ENCODE peak calls at places on chromosomes 1 and 21, in seven cellular contexts. One of them, this sample, is unnamed.
A peak's percentile ranks its signal among the peaks of the same experiment; 100 is the strongest.

GRCh38 chr1:28129150-28129549 is 40.7 kb upstream of the EYA3 start:
- DNase-seq in aorta: no peak
- DNase-seq in heart left ventricle: no peak
- DNase-seq in A549: peak; percentile 55
- DNase-seq in neuronal stem cell: no peak
- DNase-seq in left ventricle myocardium inferior: no peak
- DNase-seq in neural progenitor cell: no peak
- DNase-seq in this sample: no peak

GRCh38 chr1:26705788-26706237 is 10.0 kb downstream of the ARID1A start:
- DNase-seq in left ventricle myocardium inferior: no peak
- DNase-seq in neural progenitor cell: no peak
- DNase-seq in heart left ventricle: no peak
- DNase-seq in neuronal stem cell: no peak
- DNase-seq in A549: peak; percentile 90
- DNase-seq in aorta: no peak
- DNase-seq in this sample: no peak

GRCh38 chr1:194104247-194104844 is 917.9 kb upstream of the B3GALT2 start:
- DNase-seq in neuronal stem cell: no peak
- DNase-seq in heart left ventricle: peak; percentile 9
- DNase-seq in left ventricle myocardium inferior: no peak
- DNase-seq in A549: no peak
- DNase-seq in neural progenitor cell: no peak
- DNase-seq in aorta: peak; percentile 21
- DNase-seq in this sample: no peak

GRCh38 chr21:36028127-36029069 is 31.9 kb downstream of the SETD4 start:
- DNase-seq in left ventricle myocardium inferior: peak; percentile 65
- DNase-seq in heart left ventricle: peak; percentile 78
- DNase-seq in A549: peak; percentile 67
- DNase-seq in aorta: peak; percentile 85
- DNase-seq in neural progenitor cell: peak; percentile 79
- DNase-seq in neuronal stem cell: peak; percentile 81
- DNase-seq in this sample: peak; percentile 55

GRCh38 chr1:188615321-188615720 is 1786.6 kb downstream of the PLA2G4A start:
- DNase-seq in neural progenitor cell: no peak
- DNase-seq in left ventricle myocardium inferior: no peak
- DNase-seq in heart left ventricle: no peak
- DNase-seq in neuronal stem cell: no peak
- DNase-seq in A549: no peak
- DNase-seq in aorta: no peak
- DNase-seq in this sample: no peak

GRCh38 chr1:246267426-246267825 is 239.7 kb downstream of the SMYD3 start:
- DNase-seq in aorta: no peak
- DNase-seq in neural progenitor cell: no peak
- DNase-seq in A549: no peak
- DNase-seq in left ventricle myocardium inferior: no peak
- DNase-seq in heart left ventricle: no peak
- DNase-seq in neuronal stem cell: no peak
- DNase-seq in this sample: no peak

GRCh38 chr1:207072241-207072640 is 16.4 kb upstream of the C4BPB start:
- DNase-seq in neural progenitor cell: no peak
- DNase-seq in A549: no peak
- DNase-seq in heart left ventricle: no peak
- DNase-seq in aorta: no peak
- DNase-seq in neuronal stem cell: no peak
- DNase-seq in left ventricle myocardium inferior: no peak
- DNase-seq in this sample: no peak

GRCh38 chr1:213986925-213987250 is 885 bp upstream of the PROX1 start:
- DNase-seq in neural progenitor cell: no peak
- DNase-seq in heart left ventricle: no peak
- DNase-seq in aorta: no peak
- DNase-seq in A549: no peak
- DNase-seq in neuronal stem cell: no peak
- DNase-seq in left ventricle myocardium inferior: no peak
- DNase-seq in this sample: no peak

GRCh38 chr1:226980565-226981385 is 40.7 kb downstream of the COQ8A start:
- DNase-seq in A549: no peak
- DNase-seq in left ventricle myocardium inferior: peak; percentile 75
- DNase-seq in heart left ventricle: peak; percentile 85
- DNase-seq in neural progenitor cell: no peak
- DNase-seq in aorta: no peak
- DNase-seq in neuronal stem cell: no peak
- DNase-seq in this sample: no peak

GRCh38 chr1:1665815-1666251 is 7.0 kb upstream of the CDK11B start:
- DNase-seq in heart left ventricle: no peak
- DNase-seq in aorta: peak; percentile 79
- DNase-seq in A549: peak; percentile 14
- DNase-seq in left ventricle myocardium inferior: no peak
- DNase-seq in neuronal stem cell: peak; percentile 11
- DNase-seq in neural progenitor cell: peak; percentile 60
- DNase-seq in this sample: no peak

GRCh38 chr1:83996621-83997020 is 2.3 kb downstream of the TTLL7 start:
- DNase-seq in left ventricle myocardium inferior: no peak
- DNase-seq in A549: no peak
- DNase-seq in heart left ventricle: no peak
- DNase-seq in neuronal stem cell: no peak
- DNase-seq in aorta: no peak
- DNase-seq in neural progenitor cell: no peak
- DNase-seq in this sample: no peak

GRCh38 chr1:12059722-12060464 is 3.2 kb upstream of the TNFRSF8 start:
- DNase-seq in heart left ventricle: no peak
- DNase-seq in aorta: no peak
- DNase-seq in A549: no peak
- DNase-seq in left ventricle myocardium inferior: no peak
- DNase-seq in neural progenitor cell: no peak
- DNase-seq in neuronal stem cell: no peak
- DNase-seq in this sample: no peak

GRCh38 chr1:235703516-235703915 is 53.9 kb upstream of the GNG4 start:
- DNase-seq in neural progenitor cell: no peak
- DNase-seq in aorta: no peak
- DNase-seq in neuronal stem cell: no peak
- DNase-seq in left ventricle myocardium inferior: no peak
- DNase-seq in A549: peak; percentile 34
- DNase-seq in heart left ventricle: no peak
- DNase-seq in this sample: no peak

GRCh38 chr1:101520302-101520701 is 283.5 kb downstream of the S1PR1 start:
- DNase-seq in left ventricle myocardium inferior: no peak
- DNase-seq in neuronal stem cell: peak; percentile 44
- DNase-seq in neural progenitor cell: peak; percentile 77
- DNase-seq in heart left ventricle: no peak
- DNase-seq in A549: peak; percentile 22
- DNase-seq in aorta: no peak
- DNase-seq in this sample: peak; percentile 35

GRCh38 chr1:16077430-16078245 is 4.2 kb upstream of the FAM131C start:
- DNase-seq in neuronal stem cell: no peak
- DNase-seq in heart left ventricle: no peak
- DNase-seq in aorta: no peak
- DNase-seq in neural progenitor cell: peak; percentile 3
- DNase-seq in A549: no peak
- DNase-seq in left ventricle myocardium inferior: no peak
- DNase-seq in this sample: no peak

GRCh38 chr1:168504064-168504837 is 39.5 kb downstream of the XCL2 start:
- DNase-seq in left ventricle myocardium inferior: no peak
- DNase-seq in aorta: no peak
- DNase-seq in neural progenitor cell: no peak
- DNase-seq in A549: peak; percentile 42
- DNase-seq in neuronal stem cell: no peak
- DNase-seq in heart left ventricle: peak; percentile 64
- DNase-seq in this sample: no peak

GRCh38 chr1:27348861-27349783 is 7.3 kb downstream of the SYTL1 start:
- DNase-seq in neural progenitor cell: peak; percentile 84
- DNase-seq in left ventricle myocardium inferior: no peak
- DNase-seq in aorta: no peak
- DNase-seq in A549: peak; percentile 48
- DNase-seq in heart left ventricle: no peak
- DNase-seq in neuronal stem cell: peak; percentile 56
- DNase-seq in this sample: no peak

DNA sequence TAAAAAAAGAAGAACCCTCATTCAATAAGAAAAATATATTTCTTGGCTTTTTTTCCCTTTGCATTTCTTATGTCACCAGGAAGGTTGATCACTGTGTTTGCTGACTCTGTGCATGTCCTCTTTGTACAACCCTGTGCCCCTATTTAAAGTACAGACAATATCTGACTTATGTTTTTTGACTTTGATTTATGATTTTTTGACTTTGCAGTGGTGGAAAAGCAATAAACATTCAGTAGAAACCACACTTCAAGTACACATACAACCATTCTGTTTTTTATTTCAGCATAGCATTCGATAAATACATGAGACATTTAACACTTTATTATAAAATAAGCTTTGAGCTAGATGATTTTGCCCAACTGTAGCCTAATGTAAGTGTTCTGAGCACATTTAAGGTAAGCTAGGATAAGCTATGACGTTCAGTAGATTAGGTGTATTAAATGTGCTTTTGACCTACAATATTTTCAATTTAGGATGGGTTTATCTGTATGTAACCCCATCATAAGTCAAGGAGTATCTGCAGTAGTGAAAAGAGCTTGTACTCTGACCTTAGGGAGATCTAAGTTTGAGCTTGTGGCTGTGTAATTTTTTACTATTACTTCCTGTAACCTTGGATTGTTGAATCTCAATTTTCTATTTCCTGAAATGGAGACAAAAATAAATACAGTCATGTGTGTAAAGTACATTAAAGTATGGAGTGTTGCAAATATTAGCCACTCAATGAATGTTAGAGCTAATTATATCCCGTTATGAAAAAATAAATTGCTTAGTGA is 1.2 kb downstream of the RNASEL start:
- DNase-seq in A549: no peak
- DNase-seq in left ventricle myocardium inferior: no peak
- DNase-seq in neural progenitor cell: no peak
- DNase-seq in heart left ventricle: no peak
- DNase-seq in aorta: no peak
- DNase-seq in neuronal stem cell: no peak
- DNase-seq in this sample: no peak
- H3K4me3 ChIP-seq in A549: peak overlapping the region; percentile 46
- H3K4me3 ChIP-seq in left ventricle myocardium inferior: peak overlapping the region; percentile 79
- H3K4me3 ChIP-seq in neural progenitor cell: peak overlapping the region; percentile 47
- H3K4me3 ChIP-seq in heart left ventricle: peak overlapping the region; percentile 68
- H3K4me3 ChIP-seq in aorta: peak overlapping the region; percentile 86
- H3K4me3 ChIP-seq in neuronal stem cell: peak overlapping the region; percentile 58
- H3K4me3 ChIP-seq in this sample: no peak overlapping the region

GRCh38 chr21:42523941-42524340 is 10.3 kb downstream of the SLC37A1 start:
- DNase-seq in A549: no peak
- DNase-seq in aorta: no peak
- DNase-seq in left ventricle myocardium inferior: no peak
- DNase-seq in neuronal stem cell: no peak
- DNase-seq in neural progenitor cell: no peak
- DNase-seq in heart left ventricle: no peak
- DNase-seq in this sample: no peak

GRCh38 chr21:42525676-42526378 is 12.2 kb downstream of the SLC37A1 start:
- DNase-seq in neuronal stem cell: no peak
- DNase-seq in heart left ventricle: no peak
- DNase-seq in aorta: no peak
- DNase-seq in neural progenitor cell: no peak
- DNase-seq in A549: no peak
- DNase-seq in left ventricle myocardium inferior: no peak
- DNase-seq in this sample: no peak

GRCh38 chr21:42526379-42526727 is 12.7 kb downstream of the SLC37A1 start:
- DNase-seq in A549: no peak
- DNase-seq in left ventricle myocardium inferior: peak; percentile 39
- DNase-seq in neural progenitor cell: no peak
- DNase-seq in heart left ventricle: peak; percentile 74
- DNase-seq in neuronal stem cell: no peak
- DNase-seq in aorta: no peak
- DNase-seq in this sample: no peak

GRCh38 chr21:42524341-42525227 is 10.9 kb downstream of the SLC37A1 start:
- DNase-seq in left ventricle myocardium inferior: peak; percentile 61
- DNase-seq in neuronal stem cell: no peak
- DNase-seq in aorta: peak; percentile 88
- DNase-seq in neural progenitor cell: peak; percentile 75
- DNase-seq in heart left ventricle: peak; percentile 75
- DNase-seq in A549: no peak
- DNase-seq in this sample: no peak

GRCh38 chr21:42525228-42525604 is 11.6 kb downstream of the SLC37A1 start:
- DNase-seq in neural progenitor cell: peak; percentile 54
- DNase-seq in neuronal stem cell: no peak
- DNase-seq in left ventricle myocardium inferior: no peak
- DNase-seq in aorta: no peak
- DNase-seq in A549: no peak
- DNase-seq in heart left ventricle: no peak
- DNase-seq in this sample: no peak
- H3K4me1 ChIP-seq in neural progenitor cell: peaks cover 37% of the 10 kb centered on the region
- H3K4me1 ChIP-seq in neuronal stem cell: peaks cover 14% of the 10 kb centered on the region
- H3K4me1 ChIP-seq in left ventricle myocardium inferior: peaks cover 47% of the 10 kb centered on the region
- H3K4me1 ChIP-seq in aorta: no peaks in the 10 kb centered on the region
- H3K4me1 ChIP-seq in A549: no peaks in the 10 kb centered on the region
- H3K4me1 ChIP-seq in heart left ventricle: peaks cover 42% of the 10 kb centered on the region
- H3K4me1 ChIP-seq in this sample: peaks cover 2% of the 10 kb centered on the region

GRCh38 chr1:51058863-51059262 is 43.2 kb upstream of the C1orf185 start:
- DNase-seq in heart left ventricle: no peak
- DNase-seq in neuronal stem cell: no peak
- DNase-seq in A549: peak; percentile 27
- DNase-seq in left ventricle myocardium inferior: no peak
- DNase-seq in aorta: no peak
- DNase-seq in neural progenitor cell: peak; percentile 44
- DNase-seq in this sample: no peak

GRCh38 chr1:51061231-51061943 is 40.6 kb upstream of the C1orf185 start:
- DNase-seq in aorta: no peak
- DNase-seq in neuronal stem cell: no peak
- DNase-seq in left ventricle myocardium inferior: no peak
- DNase-seq in heart left ventricle: no peak
- DNase-seq in A549: no peak
- DNase-seq in neural progenitor cell: no peak
- DNase-seq in this sample: no peak

DNA sequence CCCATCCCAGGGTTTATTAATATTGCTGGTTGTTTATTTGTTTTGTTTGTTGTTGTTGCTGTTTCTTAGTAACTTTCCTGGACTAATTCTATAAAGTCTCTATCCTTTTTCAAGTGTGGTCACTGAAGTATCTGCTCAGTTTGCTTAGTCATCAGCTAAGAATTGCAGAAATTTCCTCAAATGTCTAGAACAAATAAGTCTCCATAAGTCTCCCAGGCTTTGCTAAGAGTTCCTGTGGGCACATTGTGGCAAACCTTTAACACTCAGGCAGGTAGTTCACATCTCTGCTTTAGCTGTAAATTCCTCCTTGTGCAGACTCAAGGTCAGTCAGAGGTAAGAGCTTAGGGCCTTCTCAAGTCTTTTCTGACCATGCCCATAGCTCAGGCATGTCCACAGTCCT is 38.9 kb upstream of the C1orf185 start:
- DNase-seq in neuronal stem cell: no peak
- DNase-seq in heart left ventricle: no peak
- DNase-seq in neural progenitor cell: no peak
- DNase-seq in A549: peak; percentile 67
- DNase-seq in aorta: no peak
- DNase-seq in left ventricle myocardium inferior: no peak
- DNase-seq in this sample: no peak
- H3K27ac ChIP-seq in neuronal stem cell: no peak overlapping the region
- H3K27ac ChIP-seq in heart left ventricle: no peak overlapping the region
- H3K27ac ChIP-seq in neural progenitor cell: no peak overlapping the region
- H3K27ac ChIP-seq in A549: peak overlapping the region; percentile 34
- H3K27ac ChIP-seq in aorta: no peak overlapping the region
- H3K27ac ChIP-seq in left ventricle myocardium inferior: no peak overlapping the region
- H3K27ac ChIP-seq in this sample: no peak overlapping the region

DNA sequence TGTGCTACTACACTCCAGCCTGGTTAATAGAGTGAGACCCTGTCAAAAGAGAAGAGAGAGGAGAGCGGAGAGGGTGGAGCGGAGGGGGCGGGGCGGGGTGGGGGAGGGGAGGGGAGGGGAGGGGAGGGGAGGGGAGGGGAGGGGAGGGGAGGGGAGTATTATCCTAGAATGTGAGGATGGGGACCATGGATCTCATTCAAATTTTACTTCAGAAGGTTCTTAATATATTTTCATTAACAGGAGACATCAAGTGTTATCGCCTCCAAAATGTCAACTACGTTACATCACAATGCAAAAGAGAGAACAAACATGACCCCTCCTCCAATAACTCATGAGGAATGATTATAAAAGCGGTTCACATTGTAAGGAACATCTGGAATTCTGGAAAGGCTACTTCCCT is 18.7 kb upstream of the GUCA2A start:
- DNase-seq in neuronal stem cell: no peak
- DNase-seq in heart left ventricle: no peak
- DNase-seq in A549: no peak
- DNase-seq in neural progenitor cell: no peak
- DNase-seq in left ventricle myocardium inferior: no peak
- DNase-seq in aorta: no peak
- DNase-seq in this sample: no peak
- H3K4me3 ChIP-seq in neuronal stem cell: no peak overlapping the region
- H3K4me3 ChIP-seq in heart left ventricle: no peak overlapping the region
- H3K4me3 ChIP-seq in A549: no peak overlapping the region
- H3K4me3 ChIP-seq in neural progenitor cell: no peak overlapping the region
- H3K4me3 ChIP-seq in left ventricle myocardium inferior: no peak overlapping the region
- H3K4me3 ChIP-seq in aorta: no peak overlapping the region
- H3K4me3 ChIP-seq in this sample: no peak overlapping the region

This sample was measured in iPS DF 6.9.